ENCODE peak calls at places on chromosomes 3 and 15, in five cellular contexts. I is WTC11, Y is GM12878, N is K562, W is H1. R is an unnamed sample.

GRCh38 chr3:132749786-132750185 is 27.6 kb upstream of the NPHP3 start:
- DNase-seq in Y (no peak), I (no peak), W (no peak), N (no peak), R (no peak)

GRCh38 chr3:42654331-42655201 is 1.1 kb downstream of the ZBTB47 start:
- DNase-seq in W (peak), Y (no peak), N (peak), I (peak), R (peak)

GRCh38 chr3:172329070-172329469 is 119.2 kb downstream of the GHSR start:
- DNase-seq in I (no peak), W (no peak), N (no peak), Y (no peak), R (no peak)

GRCh38 chr15:63999177-63999576 is 47.1 kb downstream of the DAPK2 start:
- DNase-seq in I (no peak), Y (no peak), N (no peak), W (no peak), R (no peak)

GRCh38 chr3:9102240-9102841 is 139.1 kb upstream of the RAD18 start:
- DNase-seq in W (peak), Y (no peak), I (peak), N (no peak), R (no peak)

GRCh38 chr15:25693321-25694237 is 169.5 kb downstream of the ATP10A start:
- DNase-seq in I (peak), Y (no peak), N (peak), W (no peak), R (peak)

GRCh38 chr3:171459942-171460225 is 321 bp downstream of the TNIK start:
- DNase-seq in I (no peak), Y (no peak), W (no peak), N (no peak), R (no peak)

GRCh38 chr3:43316783-43317460 is 30.6 kb downstream of the SNRK start:
- DNase-seq in I (no peak), W (peak), N (no peak), Y (no peak), R (peak)

GRCh38 chr3:184737641-184738518 is 26.0 kb upstream of the MAGEF1 start:
- DNase-seq in N (no peak), I (no peak), W (no peak), Y (no peak), R (no peak)

GRCh38 chr3:38843898-38844297 is 27.9 kb upstream of the SCN10A start:
- DNase-seq in W (no peak), N (peak), Y (no peak), I (no peak), R (peak)

GRCh38 chr3:101703169-101703568 is 16.7 kb upstream of the RPL24 start:
- DNase-seq in I (no peak), W (no peak), N (no peak), Y (no peak), R (no peak)

GRCh38 chr3:148079370-148079769 is 618.3 kb upstream of the AGTR1 start:
- DNase-seq in N (no peak), Y (no peak), I (no peak), W (no peak), R (no peak)

GRCh38 chr3:29279830-29280229 is 1.0 kb upstream of the RBMS3 start:
- DNase-seq in I (no peak), Y (no peak), W (no peak), N (no peak), R (no peak)

GRCh38 chr15:29822685-29823459 is 604 bp upstream of the TJP1 start:
- DNase-seq in W (no peak), N (no peak), I (peak), Y (no peak), R (peak)
- TF ChIP-seq ATF2 in W (no peak), N (no peak), I (no peak), Y (no peak), R (no peak)

DNA sequence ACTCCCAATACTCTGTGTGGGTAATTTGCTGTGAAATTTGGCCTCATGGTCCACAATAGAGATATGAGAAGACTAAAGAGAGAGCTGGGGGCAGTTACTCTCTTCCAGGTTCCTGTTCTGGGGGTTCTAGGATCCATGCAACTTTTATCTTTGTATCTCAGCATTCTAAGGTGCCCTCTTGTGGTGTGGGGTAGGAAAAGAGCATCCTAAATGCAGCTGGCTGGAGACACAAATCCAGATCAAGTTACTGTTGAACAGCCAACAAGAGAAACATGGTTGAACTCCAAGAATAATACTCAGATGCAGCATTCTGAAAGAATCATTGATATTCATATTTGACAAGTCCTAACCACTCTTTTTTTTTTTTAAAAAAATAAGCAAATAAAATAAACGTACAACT is 238.2 kb downstream of the GREM1 start:
- DNase-seq in Y (no peak), W (no peak), N (peak), I (no peak), R (peak)
- TF ChIP-seq ATF2 in Y (no peak), W (no peak), N (no peak), I (no peak), R (no peak)

DNA sequence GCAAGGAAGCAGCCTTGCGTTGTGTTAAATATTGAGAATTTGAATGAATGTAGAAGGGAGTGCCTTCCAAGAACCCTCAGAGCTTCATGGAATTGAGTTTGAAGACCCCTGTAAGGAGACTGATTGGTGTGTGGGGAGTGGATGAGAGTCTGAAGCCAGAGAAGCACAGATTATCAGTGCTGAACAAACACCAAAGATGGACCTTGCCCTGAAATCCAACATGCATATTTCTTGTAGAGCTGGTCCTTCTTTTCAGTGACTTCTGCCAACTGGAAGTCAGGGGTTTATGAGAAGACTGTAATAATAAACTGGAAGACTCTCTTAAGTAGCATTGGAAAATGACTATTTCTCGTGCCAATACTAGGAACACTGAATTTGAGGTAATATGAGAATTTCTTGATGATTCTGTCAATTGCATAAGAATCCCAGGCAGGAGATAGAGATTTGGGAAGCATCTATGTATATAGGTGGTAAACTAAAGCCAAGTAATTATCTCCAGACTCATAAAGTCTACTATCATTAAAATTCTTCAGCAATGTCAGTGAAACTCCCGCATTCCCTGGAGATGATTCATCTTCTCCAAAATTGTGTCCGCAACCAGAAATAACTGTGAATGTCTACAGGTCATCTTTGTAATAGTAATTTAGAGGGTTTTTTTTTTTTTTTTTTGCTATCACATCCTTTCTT is 213.8 kb downstream of the IL5RA start:
- DNase-seq in N (no peak), Y (no peak), W (no peak), I (no peak), R (no peak)
- TF ChIP-seq ATF2 in N (no peak), Y (no peak), W (no peak), I (no peak), R (no peak)

DNA sequence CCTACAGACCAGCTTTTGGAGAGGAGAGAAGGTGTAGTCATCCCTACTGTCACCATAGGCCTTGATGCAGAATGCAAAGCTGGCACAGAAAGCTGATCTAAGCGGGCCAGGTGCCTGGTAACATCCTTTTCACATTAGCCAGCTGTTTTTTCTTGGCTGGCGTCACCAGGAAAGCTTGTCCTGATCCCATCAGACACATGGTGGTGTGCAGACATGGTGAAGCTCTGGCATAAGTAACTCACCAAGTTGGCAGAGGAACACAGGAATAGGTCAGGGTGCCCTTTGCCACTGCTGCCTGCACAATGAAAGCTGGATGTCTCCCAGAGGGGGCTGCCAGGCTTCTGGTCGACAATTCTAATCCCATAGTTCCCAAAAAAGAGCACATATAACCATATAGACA is 97.3 kb upstream of the MB21D2 start:
- DNase-seq in I (no peak), N (no peak), W (no peak), Y (no peak), R (no peak)
- TF ChIP-seq ATF2 in I (no peak), N (no peak), W (no peak), Y (no peak), R (no peak)

DNA sequence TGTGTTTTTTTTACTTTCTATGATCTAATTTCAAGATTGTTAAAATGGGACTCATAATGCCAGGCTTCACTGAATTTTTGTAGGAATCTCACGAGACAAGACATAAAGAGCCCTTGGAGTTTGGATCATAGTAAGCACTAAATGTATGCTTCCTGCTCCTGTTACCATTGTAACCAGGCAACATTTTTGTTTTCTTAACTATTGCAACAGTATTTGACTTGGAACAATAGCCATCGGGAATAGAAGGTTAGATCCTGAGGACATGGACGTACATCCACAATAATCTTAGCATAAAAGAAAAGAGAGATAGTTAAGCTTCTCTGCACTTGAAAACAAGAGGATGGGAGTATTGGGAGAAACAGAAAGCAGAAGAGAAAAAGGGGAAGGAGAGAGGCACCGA is 131.3 kb downstream of the TMCO5A start:
- DNase-seq in W (no peak), Y (no peak), N (no peak), I (no peak), R (no peak)
- TF ChIP-seq ATF2 in W (no peak), Y (no peak), N (no peak), I (no peak), R (no peak)

GRCh38 chr3:65052101-65052500 is 364.3 kb upstream of the ADAMTS9 start:
- DNase-seq in I (no peak), W (no peak), N (no peak), Y (no peak), R (no peak)
- TF ChIP-seq ATF2 in I (no peak), W (no peak), N (no peak), Y (no peak), R (no peak)

R was measured in HepG2.